ENCODE peak calls at places on chromosomes 6 and 20, in six cellular contexts. G, J, H, L, O and P are unnamed samples.
A peak's percentile ranks its signal among the peaks of the same experiment; 100 is the strongest.

GRCh38 chr20:32281711-32282110 is 4.3 kb downstream of the KIF3B start:
- ATAC-seq in H (no peak), O (no peak), L (no peak), J (no peak), G (no peak), P (no peak)

GRCh38 chr6:37985355-37985754 is 165.8 kb downstream of the ZFAND3 start:
- ATAC-seq in L (peak; percentile 22), G (no peak), O (no peak), H (no peak), J (no peak), P (no peak)

GRCh38 chr6:71238351-71238750 is 50.3 kb upstream of the OGFRL1 start:
- ATAC-seq in J (no peak), H (no peak), G (no peak), L (no peak), O (no peak), P (no peak)

GRCh38 chr20:60035-60918 is 27.2 kb upstream of the DEFB125 start:
- ATAC-seq in L (no peak), H (no peak), J (no peak), G (no peak), O (no peak), P (no peak)

GRCh38 chr6:53458097-53458866 is 86.6 kb downstream of the GCLC start:
- ATAC-seq in L (no peak), H (peak; percentile 56), O (no peak), G (no peak), J (no peak), P (no peak)

GRCh38 chr6:170043150-170043819 is 247.6 kb downstream of the DLL1 start:
- ATAC-seq in J (no peak), L (no peak), O (no peak), H (no peak), G (no peak), P (no peak)

GRCh38 chr6:125658759-125659431 is 90.5 kb upstream of the HEY2 start:
- ATAC-seq in H (no peak), L (no peak), G (no peak), J (no peak), O (no peak), P (peak; percentile 65)

GRCh38 chr6:35736982-35737412 is at the start of gene ARMC12:
- ATAC-seq in L (peak; percentile 1), O (no peak), H (peak; percentile 5), J (no peak), G (peak; percentile 8), P (no peak)

GRCh38 chr6:129795261-129795660 is 65.9 kb downstream of the TMEM244 start:
- ATAC-seq in L (no peak), H (no peak), J (no peak), G (no peak), O (no peak), P (no peak)

GRCh38 chr6:36985384-36985962 is 523 bp downstream of the MTCH1 start:
- ATAC-seq in G (peak; percentile 39), J (peak; percentile 2), H (peak; percentile 15), O (peak; percentile 13), L (peak; percentile 25), P (no peak)

GRCh38 chr20:18669241-18670019 is 81.6 kb downstream of the DTD1 start:
- ATAC-seq in G (peak; percentile 23), L (no peak), O (no peak), H (no peak), J (no peak), P (no peak)

GRCh38 chr20:6704132-6704861 is 63.2 kb upstream of the BMP2 start:
- ATAC-seq in H (peak; percentile 64), J (peak; percentile 57), O (no peak), L (no peak), G (peak; percentile 92), P (peak; percentile 31)

GRCh38 chr6:4950849-4951533 is 52.8 kb downstream of the RPP40 start:
- ATAC-seq in H (no peak), G (no peak), J (no peak), O (no peak), L (peak; percentile 40), P (no peak)

GRCh38 chr6:36622901-36623546 is 28.9 kb downstream of the SRSF3 start:
- ATAC-seq in L (peak; percentile 27), O (peak; percentile 41), G (peak; percentile 17), H (peak; percentile 29), J (no peak), P (peak; percentile 8)

DNA sequence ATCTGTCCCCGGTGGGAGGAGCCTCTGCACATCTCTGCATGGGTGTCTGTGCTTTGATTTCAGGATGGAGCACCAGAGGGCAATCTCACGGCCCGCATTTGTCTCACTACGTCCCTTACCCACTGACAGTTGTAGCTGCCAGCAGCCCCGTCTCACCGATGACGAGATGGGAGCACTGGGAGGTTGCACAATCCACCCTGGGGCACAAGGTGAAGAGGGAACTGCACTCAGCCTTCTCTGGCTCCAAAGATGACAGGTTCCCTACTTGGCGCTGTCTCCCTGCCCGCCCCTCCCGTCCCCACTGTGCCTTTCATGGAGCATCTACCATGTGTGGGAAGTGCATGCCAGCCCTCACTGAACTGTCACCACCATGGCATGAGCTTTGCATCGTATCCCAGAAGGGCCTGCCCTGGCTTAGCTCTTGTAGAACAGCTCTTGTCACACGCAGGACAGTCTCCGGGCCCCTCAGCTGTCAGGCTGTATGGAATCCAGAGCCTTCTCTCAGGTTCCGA is 99.9 kb upstream of the PMEPA1 start:
- ATAC-seq in J (no peak), O (no peak), G (peak; percentile 18), H (no peak), L (no peak), P (no peak)
- TF ChIP-seq POLR2AphosphoS5 in J (no peak), O (no peak), G (no peak), H (no peak), L (no peak), P (no peak)

GRCh38 chr6:3456395-3456767 is 469 bp downstream of the SLC22A23 start:
- ATAC-seq in G (no peak), J (peak; percentile 1), O (peak; percentile 41), H (peak; percentile 2), L (no peak), P (peak; percentile 41)

GRCh38 chr6:3458706-3459421 is 2.0 kb upstream of the SLC22A23 start:
- ATAC-seq in J (no peak), O (no peak), G (no peak), L (no peak), H (no peak), P (no peak)

GRCh38 chr6:3457710-3458605 is 1.1 kb upstream of the SLC22A23 start:
- ATAC-seq in L (peak; percentile 5), H (no peak), J (peak; percentile 34), O (peak; percentile 58), G (peak; percentile 45), P (peak; percentile 31)

GRCh38 chr6:3455490-3456394 is 1.1 kb downstream of the SLC22A23 start:
- ATAC-seq in O (no peak), L (peak; percentile 36), J (peak; percentile 11), H (peak; percentile 23), G (peak; percentile 27), P (no peak)

DNA sequence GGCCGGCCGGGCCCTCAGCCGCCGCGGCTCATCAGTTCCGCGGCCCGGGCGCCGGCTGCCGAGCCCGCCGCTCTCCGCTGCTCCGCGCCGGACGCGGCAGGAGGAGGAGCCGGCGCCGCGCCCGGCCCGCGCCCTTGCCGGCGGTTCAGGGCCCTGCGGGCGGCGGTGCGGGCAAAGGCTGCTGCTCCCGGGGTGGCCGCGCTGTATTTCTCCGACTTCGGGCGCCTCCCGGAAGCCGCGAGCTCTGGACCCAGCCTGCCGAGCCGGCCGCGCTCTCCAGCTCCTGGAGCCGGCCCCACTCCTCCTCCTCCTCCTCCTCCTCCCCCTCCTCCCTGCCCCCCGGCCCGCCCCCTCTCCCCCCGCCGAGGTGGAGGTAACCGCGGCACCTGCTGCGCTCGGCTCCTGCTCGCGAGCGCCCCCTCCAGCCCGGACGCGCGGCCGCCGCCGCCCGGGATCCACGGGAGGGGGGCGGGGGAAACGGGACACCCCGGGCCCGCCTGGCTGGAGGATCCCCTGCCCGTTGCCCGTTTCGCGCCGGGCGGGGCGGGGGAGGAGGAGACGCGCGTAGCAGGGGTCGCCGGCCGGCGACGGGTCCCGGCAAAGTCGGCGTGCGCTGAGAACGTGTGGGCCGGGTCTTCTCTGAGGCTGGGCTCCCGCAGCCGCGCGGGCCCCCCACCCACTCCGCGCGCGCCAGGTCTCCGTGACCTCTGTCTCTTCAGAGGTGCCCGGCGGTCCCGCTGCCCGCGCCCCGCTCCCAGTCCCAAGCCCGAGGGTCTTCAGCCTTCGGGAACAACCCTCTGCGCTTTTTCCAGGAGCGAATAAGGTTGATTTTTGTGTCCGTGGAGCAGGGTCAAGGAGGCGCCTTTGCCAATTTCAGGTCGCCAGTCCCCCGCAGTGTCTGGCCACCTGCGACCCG is at the start of gene SLC22A23:
- ATAC-seq in G (peak; percentile 72), J (peak; percentile 90), L (peak; percentile 80), O (peak; percentile 77), H (peak; percentile 72), P (peak; percentile 85)
- TF ChIP-seq POLR2A in G (peak; percentile 20), J (no peak), L (no peak), O (peak; percentile 30), H (no peak), P (no peak)

DNA sequence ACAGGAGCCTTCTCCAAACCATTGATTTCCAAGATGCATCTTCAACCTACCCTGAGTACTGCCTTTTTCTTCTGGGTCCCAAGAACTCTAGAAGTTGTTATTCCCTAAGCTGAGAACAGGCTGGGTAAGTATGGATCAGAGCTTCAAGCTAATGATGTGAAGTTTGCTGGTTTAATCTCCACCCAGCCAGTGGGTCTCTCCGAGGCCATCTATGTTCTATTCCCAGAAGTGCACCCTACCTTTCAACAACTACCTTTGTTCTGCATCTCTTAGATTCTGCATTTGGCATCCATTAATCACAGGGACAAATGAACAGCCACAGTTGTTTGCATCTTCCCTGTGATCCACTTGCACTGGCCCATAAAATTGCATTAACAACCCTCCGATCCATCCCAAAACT is 246.2 kb downstream of the HIVEP2 start:
- ATAC-seq in O (peak; percentile 84), H (no peak), G (peak; percentile 65), L (no peak), J (no peak), P (no peak)
- TF ChIP-seq CTCF in O (peak; percentile 15), H (no peak), G (no peak), L (no peak), J (no peak), P (no peak)

DNA sequence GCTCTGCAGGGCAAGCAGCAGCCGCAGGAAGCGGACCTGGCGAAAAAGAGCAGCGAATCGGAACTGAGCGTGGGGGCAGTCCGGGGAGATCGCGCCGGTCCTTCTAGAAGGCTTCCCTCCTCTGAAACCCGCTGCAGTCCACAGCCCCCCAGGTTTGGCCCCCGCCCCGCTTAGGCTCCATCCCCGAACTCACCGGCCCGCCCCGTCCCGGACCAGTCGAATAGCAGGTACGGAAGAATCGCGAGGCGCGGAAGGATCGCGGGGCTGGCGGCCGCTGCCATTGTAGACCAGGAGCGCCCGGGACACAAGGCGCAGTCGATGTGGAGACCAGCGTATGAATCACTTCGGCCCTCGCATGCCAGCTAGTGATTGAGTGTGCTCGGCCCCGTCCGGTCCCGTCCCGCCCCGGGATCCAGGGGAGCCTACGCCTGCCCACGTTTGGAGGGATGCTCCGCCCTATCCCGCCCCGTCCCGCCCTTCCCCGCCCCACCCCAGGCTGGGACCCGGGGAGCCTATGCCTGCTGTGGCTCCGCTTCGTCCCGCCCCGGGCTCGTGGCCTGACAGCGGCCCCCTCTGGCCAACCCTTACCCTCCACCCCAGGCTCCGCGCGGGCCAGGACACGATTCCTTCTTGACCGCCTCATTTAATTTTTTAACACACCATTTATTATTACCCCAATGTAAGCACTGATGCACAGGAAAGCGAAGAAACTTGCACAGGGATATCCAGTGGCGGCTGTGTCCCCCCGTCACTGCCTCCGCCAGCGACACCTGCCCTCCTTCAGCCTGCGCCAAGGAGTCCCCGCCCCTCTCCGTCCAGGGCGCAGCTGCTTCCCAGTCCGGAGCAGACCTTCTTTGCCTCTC is at the start of gene ULBP3:
- ATAC-seq in L (peak; percentile 88), H (peak; percentile 93), G (peak; percentile 84), J (peak; percentile 92), O (peak; percentile 87), P (peak; percentile 96)
- TF ChIP-seq POLR2AphosphoS5 in L (no peak), H (no peak), G (no peak), J (peak; percentile 86), O (peak; percentile 99), P (no peak)

GRCh38 chr20:36773548-36774242 is at the start of gene DSN1:
- ATAC-seq in H (peak; percentile 92), G (peak; percentile 87), L (peak; percentile 92), J (peak; percentile 97), O (peak; percentile 92), P (peak; percentile 98)
- TF ChIP-seq POLR2A in H (peak; percentile 85), G (peak; percentile 85), L (peak; percentile 89), J (peak; percentile 70), O (peak; percentile 75), P (peak; percentile 55)